ENCODE peak calls at places on chromosomes 6 and 20, in five cellular contexts. One of them, this sample, is unnamed.
A peak's percentile ranks its signal among the peaks of the same experiment; 100 is the strongest.

GRCh38 chr6:18115356-18115755 is 7.1 kb downstream of the NHLRC1 start:
- DNase-seq in HepG2: no peak
- DNase-seq in K562: no peak
- DNase-seq in GM12878: no peak
- DNase-seq in GM12892: no peak
- DNase-seq in this sample: no peak

GRCh38 chr6:126100386-126100785 is 114.0 kb downstream of the TRMT11 start:
- DNase-seq in HepG2: no peak
- DNase-seq in K562: no peak
- DNase-seq in GM12878: no peak
- DNase-seq in GM12892: no peak
- DNase-seq in this sample: no peak

GRCh38 chr6:147167009-147167408 is 37.2 kb upstream of the STXBP5 start:
- DNase-seq in HepG2: no peak
- DNase-seq in K562: no peak
- DNase-seq in GM12878: no peak
- DNase-seq in GM12892: no peak
- DNase-seq in this sample: no peak

GRCh38 chr6:30154709-30155521 is 6.1 kb downstream of the TRIM10 start:
- DNase-seq in HepG2: peak; percentile 82
- DNase-seq in K562: no peak
- DNase-seq in GM12878: no peak
- DNase-seq in GM12892: no peak
- DNase-seq in this sample: no peak

GRCh38 chr6:139762587-139763031 is 388.2 kb upstream of the CITED2 start:
- DNase-seq in HepG2: no peak
- DNase-seq in K562: peak; percentile 15
- DNase-seq in GM12878: peak; percentile 38
- DNase-seq in GM12892: no peak
- DNase-seq in this sample: no peak

GRCh38 chr6:25560851-25561250 is 91.2 kb upstream of the SCGN start:
- DNase-seq in HepG2: no peak
- DNase-seq in K562: no peak
- DNase-seq in GM12878: no peak
- DNase-seq in GM12892: no peak
- DNase-seq in this sample: no peak

GRCh38 chr6:118902731-118903130 is 8.8 kb downstream of the ASF1A start:
- DNase-seq in HepG2: no peak
- DNase-seq in K562: no peak
- DNase-seq in GM12878: no peak
- DNase-seq in GM12892: no peak
- DNase-seq in this sample: no peak

GRCh38 chr6:12718025-12718424 is 1.5 kb downstream of the PHACTR1 start:
- DNase-seq in HepG2: peak; percentile 31
- DNase-seq in K562: no peak
- DNase-seq in GM12878: no peak
- DNase-seq in GM12892: no peak
- DNase-seq in this sample: no peak

GRCh38 chr6:47321582-47321981 is 11.9 kb upstream of the TNFRSF21 start:
- DNase-seq in HepG2: no peak
- DNase-seq in K562: peak; percentile 33
- DNase-seq in GM12878: no peak
- DNase-seq in GM12892: no peak
- DNase-seq in this sample: no peak

GRCh38 chr6:123629234-123629941 is 7.4 kb downstream of the TRDN start:
- DNase-seq in HepG2: no peak
- DNase-seq in K562: peak; percentile 22
- DNase-seq in GM12878: no peak
- DNase-seq in GM12892: no peak
- DNase-seq in this sample: no peak

GRCh38 chr6:78505178-78505577 is 362.2 kb upstream of the IRAK1BP1 start:
- DNase-seq in HepG2: no peak
- DNase-seq in K562: no peak
- DNase-seq in GM12878: no peak
- DNase-seq in GM12892: no peak
- DNase-seq in this sample: no peak

GRCh38 chr6:32177182-32177787 is 920 bp upstream of the RNF5 start:
- DNase-seq in HepG2: no peak
- DNase-seq in K562: peak; percentile 75
- DNase-seq in GM12878: no peak
- DNase-seq in GM12892: no peak
- DNase-seq in this sample: no peak

GRCh38 chr6:95649451-95649850 is 72.1 kb downstream of the MANEA start:
- DNase-seq in HepG2: no peak
- DNase-seq in K562: no peak
- DNase-seq in GM12878: no peak
- DNase-seq in GM12892: no peak
- DNase-seq in this sample: no peak
- TF ChIP-seq POLR2A in HepG2: no peak
- TF ChIP-seq POLR2A in K562: no peak
- TF ChIP-seq POLR2A in GM12878: no peak
- TF ChIP-seq POLR2A in GM12892: no peak
- TF ChIP-seq POLR2A in this sample: no peak

GRCh38 chr6:116631379-116631990 is 15.2 kb downstream of the RSPH4A start:
- DNase-seq in HepG2: peak; percentile 100
- DNase-seq in K562: peak; percentile 81
- DNase-seq in GM12878: no peak
- DNase-seq in GM12892: no peak
- DNase-seq in this sample: no peak
- TF ChIP-seq POLR2AphosphoS5 in HepG2: peak; percentile 54
- TF ChIP-seq POLR2AphosphoS5 in K562: peak; percentile 41
- TF ChIP-seq POLR2AphosphoS5 in GM12878: no peak
- TF ChIP-seq POLR2AphosphoS5 in GM12892: no peak
- TF ChIP-seq POLR2AphosphoS5 in this sample: no peak

GRCh38 chr6:168452685-168453377 is 11.8 kb downstream of the SMOC2 start:
- DNase-seq in HepG2: no peak
- DNase-seq in K562: no peak
- DNase-seq in GM12878: no peak
- DNase-seq in GM12892: no peak
- DNase-seq in this sample: no peak
- TF ChIP-seq TAF1 in HepG2: no peak
- TF ChIP-seq TAF1 in K562: no peak
- TF ChIP-seq TAF1 in GM12878: no peak
- TF ChIP-seq TAF1 in GM12892: no peak
- TF ChIP-seq TAF1 in this sample: no peak

GRCh38 chr20:32052090-32052791 is at the start of gene HCK:
- DNase-seq in HepG2: no peak
- DNase-seq in K562: no peak
- DNase-seq in GM12878: no peak
- DNase-seq in GM12892: peak; percentile 63
- DNase-seq in this sample: peak; percentile 48
- TF ChIP-seq POLR2A in HepG2: no peak
- TF ChIP-seq POLR2A in K562: no peak
- TF ChIP-seq POLR2A in GM12878: peak; percentile 55
- TF ChIP-seq POLR2A in GM12892: peak; percentile 68
- TF ChIP-seq POLR2A in this sample: no peak

DNA sequence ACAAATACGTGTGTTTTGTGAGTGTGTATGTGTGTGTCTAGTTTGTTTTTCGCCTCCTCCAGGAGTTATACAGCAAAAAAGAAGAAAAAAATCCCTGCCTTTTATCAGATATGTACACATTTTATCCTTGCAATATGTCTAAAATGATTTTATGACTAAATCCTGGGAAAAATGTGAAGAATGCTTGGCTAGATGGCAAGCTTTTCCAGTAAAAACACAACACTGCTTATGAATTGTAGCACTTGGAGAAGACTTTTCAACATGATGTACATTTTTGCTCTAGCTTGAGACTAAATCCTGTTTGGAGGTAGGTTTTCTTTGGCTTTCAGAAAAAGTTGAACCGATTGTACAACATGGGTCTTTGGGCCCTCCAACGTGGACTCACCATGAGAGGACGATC is 160.2 kb downstream of the GMPR start:
- DNase-seq in HepG2: no peak
- DNase-seq in K562: no peak
- DNase-seq in GM12878: no peak
- DNase-seq in GM12892: no peak
- DNase-seq in this sample: no peak
- TF ChIP-seq POLR2AphosphoS5 in HepG2: no peak
- TF ChIP-seq POLR2AphosphoS5 in K562: no peak
- TF ChIP-seq POLR2AphosphoS5 in GM12878: no peak
- TF ChIP-seq POLR2AphosphoS5 in GM12892: no peak
- TF ChIP-seq POLR2AphosphoS5 in this sample: no peak

GRCh38 chr6:136843210-136843609 is 20.8 kb downstream of the PEX7 start:
- DNase-seq in HepG2: no peak
- DNase-seq in K562: no peak
- DNase-seq in GM12878: no peak
- DNase-seq in GM12892: no peak
- DNase-seq in this sample: no peak

GRCh38 chr6:136840612-136841011 is 18.2 kb downstream of the PEX7 start:
- DNase-seq in HepG2: no peak
- DNase-seq in K562: no peak
- DNase-seq in GM12878: no peak
- DNase-seq in GM12892: no peak
- DNase-seq in this sample: no peak

GRCh38 chr6:136846046-136846445 is 23.7 kb downstream of the PEX7 start:
- DNase-seq in HepG2: peak; percentile 57
- DNase-seq in K562: peak; percentile 75
- DNase-seq in GM12878: no peak
- DNase-seq in GM12892: peak; percentile 12
- DNase-seq in this sample: no peak
- TF ChIP-seq TAF1 in HepG2: no peak
- TF ChIP-seq TAF1 in K562: no peak
- TF ChIP-seq TAF1 in GM12878: no peak
- TF ChIP-seq TAF1 in GM12892: no peak
- TF ChIP-seq TAF1 in this sample: no peak

GRCh38 chr6:10419749-10420545 is 5.1 kb upstream of the TFAP2A start:
- DNase-seq in HepG2: no peak
- DNase-seq in K562: no peak
- DNase-seq in GM12878: no peak
- DNase-seq in GM12892: no peak
- DNase-seq in this sample: no peak
- TF ChIP-seq POLR2A in HepG2: no peak
- TF ChIP-seq POLR2A in K562: no peak
- TF ChIP-seq POLR2A in GM12878: no peak
- TF ChIP-seq POLR2A in GM12892: no peak
- TF ChIP-seq POLR2A in this sample: no peak

GRCh38 chr6:37173573-37174195 is 3.7 kb downstream of the PIM1 start:
- DNase-seq in HepG2: no peak
- DNase-seq in K562: peak; percentile 84
- DNase-seq in GM12878: no peak
- DNase-seq in GM12892: no peak
- DNase-seq in this sample: no peak

GRCh38 chr6:37172991-37173572 is 3.1 kb downstream of the PIM1 start:
- DNase-seq in HepG2: no peak
- DNase-seq in K562: peak; percentile 57
- DNase-seq in GM12878: no peak
- DNase-seq in GM12892: no peak
- DNase-seq in this sample: no peak

GRCh38 chr6:37171141-37171969 is 1.4 kb downstream of the PIM1 start:
- DNase-seq in HepG2: no peak
- DNase-seq in K562: peak; percentile 73
- DNase-seq in GM12878: no peak
- DNase-seq in GM12892: no peak
- DNase-seq in this sample: no peak

GRCh38 chr6:37170273-37171140 is 555 bp downstream of the PIM1 start:
- DNase-seq in HepG2: no peak
- DNase-seq in K562: no peak
- DNase-seq in GM12878: no peak
- DNase-seq in GM12892: peak; percentile 42
- DNase-seq in this sample: peak; percentile 45

GRCh38 chr6:37171970-37172812 is 2.2 kb downstream of the PIM1 start:
- DNase-seq in HepG2: peak; percentile 100
- DNase-seq in K562: peak; percentile 96
- DNase-seq in GM12878: peak; percentile 60
- DNase-seq in GM12892: peak; percentile 57
- DNase-seq in this sample: peak; percentile 44
- TF ChIP-seq POLR2AphosphoS5 in HepG2: no peak
- TF ChIP-seq POLR2AphosphoS5 in K562: peak; percentile 76
- TF ChIP-seq POLR2AphosphoS5 in GM12878: no peak
- TF ChIP-seq POLR2AphosphoS5 in GM12892: no peak
- TF ChIP-seq POLR2AphosphoS5 in this sample: no peak

DNA sequence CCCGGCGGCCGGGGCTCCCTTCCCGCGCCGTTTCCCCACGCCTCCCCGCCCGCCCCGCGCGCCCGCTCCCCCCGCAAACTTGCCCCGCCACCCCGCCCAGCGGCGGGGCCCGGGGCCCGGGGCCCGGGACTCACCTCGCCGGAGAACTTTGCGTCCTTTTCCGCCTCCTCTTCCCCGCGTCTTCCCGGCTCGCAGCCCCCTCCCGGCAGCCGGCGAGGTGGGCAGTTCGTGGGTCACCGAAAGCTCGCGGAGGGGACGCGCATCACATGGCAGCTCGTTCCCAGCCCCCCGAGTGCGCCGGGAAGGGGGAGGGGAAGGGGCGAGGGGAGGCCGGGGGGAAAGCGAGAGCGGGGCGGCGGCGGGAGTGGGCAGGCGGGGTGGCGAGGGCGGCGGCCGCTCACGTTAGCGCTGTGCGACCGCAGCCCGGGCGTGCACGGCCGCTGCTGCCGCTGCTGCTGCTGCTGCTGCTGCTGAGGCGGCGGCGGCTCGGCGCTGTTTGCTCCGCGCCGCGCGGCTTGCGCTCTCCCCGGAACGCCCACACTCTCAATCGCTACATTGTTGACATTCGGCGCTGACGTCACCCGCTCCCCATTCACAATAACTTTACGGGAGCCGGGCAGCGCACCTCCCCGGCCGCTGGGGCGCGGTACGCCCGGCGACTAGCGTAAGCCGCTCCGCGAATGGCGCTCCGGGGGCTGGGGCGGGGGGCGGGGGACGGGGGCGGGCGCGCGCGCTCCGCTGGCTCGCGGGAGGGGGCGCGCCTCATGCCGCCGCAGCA is at the start of gene BACH2:
- DNase-seq in HepG2: peak; percentile 73
- DNase-seq in K562: peak; percentile 94
- DNase-seq in GM12878: no peak
- DNase-seq in GM12892: peak; percentile 34
- DNase-seq in this sample: peak; percentile 37
- TF ChIP-seq TAF1 in HepG2: no peak
- TF ChIP-seq TAF1 in K562: peak; percentile 60
- TF ChIP-seq TAF1 in GM12878: no peak
- TF ChIP-seq TAF1 in GM12892: no peak
- TF ChIP-seq TAF1 in this sample: no peak

GRCh38 chr6:149648148-149649145 is at the start of gene KATNA1:
- DNase-seq in HepG2: peak; percentile 96
- DNase-seq in K562: peak; percentile 99
- DNase-seq in GM12878: peak; percentile 69
- DNase-seq in GM12892: peak; percentile 92
- DNase-seq in this sample: peak; percentile 91
- TF ChIP-seq POLR2A in HepG2: peak; percentile 94
- TF ChIP-seq POLR2A in K562: peak; percentile 94
- TF ChIP-seq POLR2A in GM12878: peak; percentile 97
- TF ChIP-seq POLR2A in GM12892: peak; percentile 95
- TF ChIP-seq POLR2A in this sample: peak; percentile 87